ENCODE peak calls at places on chromosomes 1 and 21, in eight cellular contexts. One of them, this sample, is unnamed.

GRCh38 chr21:42227909-42228708 is 9.2 kb downstream of the ABCG1 start:
- DNase-seq in bronchial epithelial cell: peak
- DNase-seq in effector CD4-positive, alpha-beta T cell: peak
- DNase-seq in mucosa of gallbladder: peak
- DNase-seq in ELF-1: peak
- DNase-seq in GDM1: peak
- DNase-seq in NCI-H2081: peak
- DNase-seq in heart right ventricle: peak
- DNase-seq in this sample: no peak

GRCh38 chr1:117606608-117607261 is 887 bp downstream of the TENT5C start:
- DNase-seq in bronchial epithelial cell: peak
- DNase-seq in effector CD4-positive, alpha-beta T cell: peak
- DNase-seq in mucosa of gallbladder: no peak
- DNase-seq in ELF-1: peak
- DNase-seq in GDM1: no peak
- DNase-seq in NCI-H2081: no peak
- DNase-seq in heart right ventricle: peak
- DNase-seq in this sample: no peak

GRCh38 chr1:93774707-93775106 is 93.1 kb upstream of the BCAR3 start:
- DNase-seq in bronchial epithelial cell: no peak
- DNase-seq in effector CD4-positive, alpha-beta T cell: no peak
- DNase-seq in mucosa of gallbladder: no peak
- DNase-seq in ELF-1: no peak
- DNase-seq in GDM1: no peak
- DNase-seq in NCI-H2081: no peak
- DNase-seq in heart right ventricle: no peak
- DNase-seq in this sample: no peak

GRCh38 chr1:246318622-246319021 is 188.5 kb downstream of the SMYD3 start:
- DNase-seq in bronchial epithelial cell: no peak
- DNase-seq in effector CD4-positive, alpha-beta T cell: no peak
- DNase-seq in mucosa of gallbladder: no peak
- DNase-seq in ELF-1: no peak
- DNase-seq in GDM1: no peak
- DNase-seq in NCI-H2081: no peak
- DNase-seq in heart right ventricle: no peak
- DNase-seq in this sample: no peak

GRCh38 chr1:200738348-200738732 is 353 bp upstream of the CAMSAP2 start:
- DNase-seq in bronchial epithelial cell: peak
- DNase-seq in effector CD4-positive, alpha-beta T cell: no peak
- DNase-seq in mucosa of gallbladder: no peak
- DNase-seq in ELF-1: no peak
- DNase-seq in GDM1: no peak
- DNase-seq in NCI-H2081: no peak
- DNase-seq in heart right ventricle: no peak
- DNase-seq in this sample: no peak

GRCh38 chr1:43522776-43523480 is 7.8 kb upstream of the PTPRF start:
- DNase-seq in bronchial epithelial cell: peak
- DNase-seq in effector CD4-positive, alpha-beta T cell: no peak
- DNase-seq in mucosa of gallbladder: peak
- DNase-seq in ELF-1: no peak
- DNase-seq in GDM1: no peak
- DNase-seq in NCI-H2081: no peak
- DNase-seq in heart right ventricle: no peak
- DNase-seq in this sample: no peak

GRCh38 chr1:9340172-9340854 is 47.6 kb downstream of the SPSB1 start:
- DNase-seq in bronchial epithelial cell: peak
- DNase-seq in effector CD4-positive, alpha-beta T cell: no peak
- DNase-seq in mucosa of gallbladder: no peak
- DNase-seq in ELF-1: no peak
- DNase-seq in GDM1: no peak
- DNase-seq in NCI-H2081: no peak
- DNase-seq in heart right ventricle: no peak
- DNase-seq in this sample: no peak

GRCh38 chr21:28763809-28764418 is 228.8 kb downstream of the LTN1 start:
- DNase-seq in bronchial epithelial cell: no peak
- DNase-seq in effector CD4-positive, alpha-beta T cell: no peak
- DNase-seq in mucosa of gallbladder: no peak
- DNase-seq in ELF-1: no peak
- DNase-seq in GDM1: no peak
- DNase-seq in NCI-H2081: no peak
- DNase-seq in heart right ventricle: no peak
- DNase-seq in this sample: no peak

GRCh38 chr1:170510163-170510562 is 21.8 kb upstream of the GORAB start:
- DNase-seq in bronchial epithelial cell: no peak
- DNase-seq in effector CD4-positive, alpha-beta T cell: no peak
- DNase-seq in mucosa of gallbladder: no peak
- DNase-seq in ELF-1: no peak
- DNase-seq in GDM1: no peak
- DNase-seq in NCI-H2081: no peak
- DNase-seq in heart right ventricle: no peak
- DNase-seq in this sample: no peak

This sample was measured in brain pericyte.